ENCODE peak calls at places on chromosomes 13 and 19, in four cellular contexts. One of them, this sample, is unnamed.

GRCh38 chr19:47719047-47719885 is 6.0 kb downstream of the EHD2 start:
- DNase-seq in A172: peak; percentile 87
- DNase-seq in NT2/D1: no peak
- DNase-seq in naive thymus-derived CD8-positive, alpha-beta T cell: no peak
- DNase-seq in this sample: peak; percentile 52

GRCh38 chr19:55519461-55520311 is 17.2 kb downstream of the SBK2 start:
- DNase-seq in naive thymus-derived CD8-positive, alpha-beta T cell: no peak
- DNase-seq in NT2/D1: no peak
- DNase-seq in A172: peak; percentile 97
- DNase-seq in this sample: peak; percentile 50

GRCh38 chr13:96003304-96003703 is 49.9 kb downstream of the UGGT2 start:
- DNase-seq in A172: no peak
- DNase-seq in NT2/D1: no peak
- DNase-seq in naive thymus-derived CD8-positive, alpha-beta T cell: no peak
- DNase-seq in this sample: no peak

GRCh38 chr13:60591348-60591747 is 194.3 kb downstream of the TDRD3 start:
- DNase-seq in naive thymus-derived CD8-positive, alpha-beta T cell: no peak
- DNase-seq in NT2/D1: no peak
- DNase-seq in A172: peak; percentile 23
- DNase-seq in this sample: no peak

GRCh38 chr19:54415208-54415900 is at the start of gene TTYH1:
- DNase-seq in NT2/D1: no peak
- DNase-seq in naive thymus-derived CD8-positive, alpha-beta T cell: peak; percentile 66
- DNase-seq in A172: no peak
- DNase-seq in this sample: no peak

GRCh38 chr19:17236831-17237543 is 8.7 kb downstream of the NR2F6 start:
- DNase-seq in naive thymus-derived CD8-positive, alpha-beta T cell: no peak
- DNase-seq in NT2/D1: no peak
- DNase-seq in A172: no peak
- DNase-seq in this sample: no peak

GRCh38 chr19:18629166-18630088 is 7.4 kb upstream of the KLHL26 start:
- DNase-seq in A172: no peak
- DNase-seq in naive thymus-derived CD8-positive, alpha-beta T cell: no peak
- DNase-seq in NT2/D1: no peak
- DNase-seq in this sample: no peak

GRCh38 chr19:8368136-8368535 is 4.2 kb downstream of the ANGPTL4 start:
- DNase-seq in A172: no peak
- DNase-seq in NT2/D1: no peak
- DNase-seq in naive thymus-derived CD8-positive, alpha-beta T cell: no peak
- DNase-seq in this sample: no peak

GRCh38 chr19:821976-822773 is 420 bp upstream of the PLPPR3 start:
- DNase-seq in NT2/D1: no peak
- DNase-seq in A172: no peak
- DNase-seq in naive thymus-derived CD8-positive, alpha-beta T cell: no peak
- DNase-seq in this sample: no peak

GRCh38 chr13:23888658-23889597 is at the start of gene MIPEP:
- DNase-seq in A172: peak; percentile 88
- DNase-seq in naive thymus-derived CD8-positive, alpha-beta T cell: peak; percentile 77
- DNase-seq in NT2/D1: peak; percentile 87
- DNase-seq in this sample: peak; percentile 84

GRCh38 chr13:114043421-114044053 is 69.7 kb upstream of the C13orf46 start:
- DNase-seq in A172: peak; percentile 46
- DNase-seq in NT2/D1: no peak
- DNase-seq in naive thymus-derived CD8-positive, alpha-beta T cell: no peak
- DNase-seq in this sample: no peak

GRCh38 chr13:80180745-80181144 is 160.2 kb downstream of the SPRY2 start:
- DNase-seq in NT2/D1: no peak
- DNase-seq in A172: no peak
- DNase-seq in naive thymus-derived CD8-positive, alpha-beta T cell: no peak
- DNase-seq in this sample: no peak

GRCh38 chr13:46339035-46339666 is 47.9 kb downstream of the RUBCNL start:
- DNase-seq in naive thymus-derived CD8-positive, alpha-beta T cell: no peak
- DNase-seq in NT2/D1: no peak
- DNase-seq in A172: peak; percentile 60
- DNase-seq in this sample: peak; percentile 86

GRCh38 chr13:35599385-35599784 is 122.9 kb upstream of the MAB21L1 start:
- DNase-seq in A172: no peak
- DNase-seq in naive thymus-derived CD8-positive, alpha-beta T cell: no peak
- DNase-seq in NT2/D1: no peak
- DNase-seq in this sample: no peak